ENCODE peak calls at places on chromosomes 13 and 19, in eight cellular contexts. W is hepatocyte, K is coronary artery, O is fibroblast of villous mesenchyme, S is mucosa of descending colon, E is fibroblast of the aortic adventitia, L is BE2C, C is bronchial epithelial cell. P is an unnamed sample.

GRCh38 chr13:62846302-62846701 is 1430.7 kb upstream of the PCDH20 start:
- DNase-seq in W (no peak), K (no peak), O (peak), S (no peak), E (no peak), L (no peak), C (peak), P (no peak)

GRCh38 chr13:74562381-74562780 is 428.2 kb upstream of the KLF12 start:
- DNase-seq in W (no peak), K (no peak), O (no peak), S (no peak), E (no peak), L (no peak), C (no peak), P (no peak)

GRCh38 chr13:19863323-19864017 is at the start of gene ZMYM5:
- DNase-seq in W (peak), K (peak), O (peak), S (peak), E (peak), L (peak), C (peak), P (peak)

GRCh38 chr19:51257471-51257870 is 6.6 kb downstream of the SIGLECL1 start:
- DNase-seq in W (no peak), K (no peak), O (no peak), S (no peak), E (no peak), L (no peak), C (no peak), P (no peak)

GRCh38 chr19:53927745-53928144 is 18.7 kb downstream of the CACNG7 start:
- DNase-seq in W (peak), K (no peak), O (peak), S (no peak), E (peak), L (no peak), C (peak), P (no peak)

GRCh38 chr13:27401210-27401609 is 23.2 kb upstream of the GTF3A start:
- DNase-seq in W (peak), K (no peak), O (no peak), S (peak), E (no peak), L (no peak), C (no peak), P (no peak)

GRCh38 chr19:30226464-30227070 is 145.6 kb upstream of the ZNF536 start:
- DNase-seq in W (peak), K (no peak), O (no peak), S (no peak), E (no peak), L (peak), C (no peak), P (no peak)

GRCh38 chr19:51809787-51810186 is 14.8 kb downstream of the FPR3 start:
- DNase-seq in W (no peak), K (no peak), O (no peak), S (no peak), E (peak), L (no peak), C (no peak), P (no peak)

GRCh38 chr19:48363500-48363809 is 285 bp downstream of the TMEM143 start:
- DNase-seq in W (peak), K (peak), O (no peak), S (peak), E (no peak), L (no peak), C (no peak), P (no peak)

GRCh38 chr19:28435551-28436261 is 777.2 kb downstream of the UQCRFS1 start:
- DNase-seq in W (no peak), K (peak), O (no peak), S (no peak), E (peak), L (no peak), C (no peak), P (no peak)

GRCh38 chr13:48278806-48279205 is 24.7 kb upstream of the RB1 start:
- DNase-seq in W (no peak), K (no peak), O (no peak), S (no peak), E (no peak), L (no peak), C (no peak), P (no peak)

GRCh38 chr13:91045351-91046034 is 302.0 kb upstream of the MIR17HG start:
- DNase-seq in W (peak), K (no peak), O (no peak), S (no peak), E (no peak), L (no peak), C (peak), P (no peak)

GRCh38 chr19:35295792-35296462 is 4.0 kb downstream of the MAG start:
- DNase-seq in W (no peak), K (no peak), O (no peak), S (peak), E (no peak), L (no peak), C (no peak), P (no peak)

GRCh38 chr13:75359266-75359665 is 122.7 kb downstream of the TBC1D4 start:
- DNase-seq in W (no peak), K (no peak), O (peak), S (no peak), E (peak), L (no peak), C (peak), P (no peak)

GRCh38 chr13:75514080-75515040 is 23.3 kb downstream of the COMMD6 start:
- DNase-seq in W (no peak), K (no peak), O (peak), S (no peak), E (peak), L (no peak), C (no peak), P (no peak)

GRCh38 chr13:30125422-30126073 is 181.8 kb downstream of the KATNAL1 start:
- DNase-seq in W (peak), K (no peak), O (peak), S (no peak), E (peak), L (no peak), C (peak), P (no peak)

GRCh38 chr19:56838930-56839664 is 1.4 kb downstream of the PEG3 start:
- DNase-seq in W (no peak), K (peak), O (peak), S (peak), E (no peak), L (peak), C (peak), P (no peak)

GRCh38 chr19:13068064-13068807 is 34.4 kb downstream of the LYL1 start:
- DNase-seq in W (no peak), K (no peak), O (no peak), S (no peak), E (no peak), L (no peak), C (no peak), P (no peak)

GRCh38 chr19:4717966-4718701 is 5.5 kb downstream of the DPP9 start:
- DNase-seq in W (no peak), K (no peak), O (no peak), S (no peak), E (no peak), L (no peak), C (no peak), P (no peak)

GRCh38 chr13:51895906-51896888 is 34.4 kb downstream of the CCDC70 start:
- DNase-seq in W (peak), K (no peak), O (peak), S (no peak), E (peak), L (peak), C (peak), P (no peak)

GRCh38 chr13:69524459-69525155 is 583.0 kb upstream of the ATXN8OS start:
- DNase-seq in W (no peak), K (no peak), O (no peak), S (no peak), E (no peak), L (no peak), C (peak), P (no peak)

GRCh38 chr13:103788061-103788652 is 721.9 kb upstream of the SLC10A2 start:
- DNase-seq in W (peak), K (no peak), O (no peak), S (no peak), E (no peak), L (peak), C (no peak), P (no peak)
- TF ChIP-seq CTCF in W (peak), K (no peak), O (no peak), S (no peak), E (no peak), L (peak), C (no peak), P (peak)

DNA sequence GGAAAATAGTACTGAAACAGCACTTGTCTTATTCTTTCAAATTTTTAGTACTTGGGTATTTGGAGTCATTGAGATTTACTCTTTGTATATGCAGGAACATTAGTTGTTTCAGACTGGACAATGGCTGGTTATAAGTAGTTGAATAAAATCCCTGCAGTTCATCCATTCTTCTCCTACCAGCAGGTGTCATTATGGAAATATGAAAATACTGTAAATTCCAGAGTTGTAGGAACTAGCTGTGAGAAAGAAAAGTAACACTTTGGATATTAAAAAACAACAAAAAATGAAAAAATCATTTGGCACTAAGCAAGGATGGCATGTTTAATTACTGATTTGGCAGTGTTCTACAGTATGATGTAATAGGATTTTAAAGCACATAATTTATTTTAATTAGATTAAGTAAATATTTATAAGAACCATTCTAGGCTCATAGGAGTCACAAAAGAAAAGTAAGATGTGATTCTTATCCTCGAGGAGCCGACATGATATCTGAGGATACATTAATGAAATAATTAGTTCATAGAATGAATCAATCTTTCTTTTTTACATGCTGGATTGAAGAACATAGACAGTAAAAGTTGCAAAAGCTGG is 155.3 kb downstream of the KCNRG start:
- DNase-seq in W (no peak), K (no peak), O (peak), S (no peak), E (peak), L (no peak), C (peak), P (no peak)
- TF ChIP-seq CTCF in W (peak), K (no peak), O (peak), S (no peak), E (peak), L (peak), C (peak), P (peak)

GRCh38 chr13:44874886-44875630 is 114.2 kb downstream of the NUFIP1 start:
- DNase-seq in W (no peak), K (no peak), O (no peak), S (no peak), E (no peak), L (no peak), C (no peak), P (no peak)

GRCh38 chr13:44873486-44873885 is 115.8 kb downstream of the NUFIP1 start:
- DNase-seq in W (no peak), K (no peak), O (no peak), S (no peak), E (peak), L (no peak), C (no peak), P (no peak)

GRCh38 chr13:44874176-44874575 is 115.1 kb downstream of the NUFIP1 start:
- DNase-seq in W (no peak), K (no peak), O (no peak), S (no peak), E (no peak), L (no peak), C (no peak), P (no peak)

GRCh38 chr13:44879452-44880058 is 109.7 kb downstream of the NUFIP1 start:
- DNase-seq in W (peak), K (no peak), O (peak), S (no peak), E (peak), L (no peak), C (peak), P (no peak)

DNA sequence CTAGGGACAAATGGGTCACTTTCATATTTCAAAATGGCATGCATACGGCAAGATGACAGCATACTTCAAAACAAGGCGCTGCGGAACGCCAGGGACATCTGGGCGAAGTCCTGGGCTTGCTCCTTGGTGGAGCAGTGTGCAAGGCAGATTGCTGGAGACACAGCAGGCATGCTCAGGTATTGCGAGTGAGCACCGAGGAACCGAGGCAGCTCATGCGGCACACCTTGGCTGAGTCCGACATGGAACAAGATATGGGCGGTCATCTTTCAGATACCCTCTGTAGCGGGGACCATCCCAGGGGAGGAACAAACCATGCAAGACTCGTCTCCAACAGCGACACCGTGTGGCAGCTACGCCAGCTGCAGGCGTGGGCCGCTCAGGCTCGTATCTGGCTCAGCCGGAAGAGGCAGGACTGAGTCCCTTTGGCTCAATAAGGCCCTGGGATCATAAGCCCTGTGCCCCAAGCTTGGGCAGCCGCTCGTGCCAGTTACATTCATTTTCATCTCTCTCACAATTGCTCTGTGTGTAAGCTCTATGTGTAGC is 112.4 kb downstream of the NUFIP1 start:
- DNase-seq in W (no peak), K (no peak), O (no peak), S (no peak), E (no peak), L (peak), C (no peak), P (no peak)
- TF ChIP-seq CTCF in W (peak), K (no peak), O (peak), S (no peak), E (peak), L (peak), C (peak), P (peak)

GRCh38 chr13:73173160-73173905 is 114.5 kb downstream of the KLF5 start:
- DNase-seq in W (peak), K (no peak), O (no peak), S (no peak), E (no peak), L (no peak), C (peak), P (no peak)

GRCh38 chr13:73171242-73171641 is 112.4 kb downstream of the KLF5 start:
- DNase-seq in W (peak), K (no peak), O (no peak), S (no peak), E (no peak), L (no peak), C (peak), P (no peak)

GRCh38 chr13:73174521-73175010 is 115.8 kb downstream of the KLF5 start:
- DNase-seq in W (no peak), K (no peak), O (no peak), S (no peak), E (no peak), L (no peak), C (no peak), P (no peak)

GRCh38 chr13:73169971-73170370 is 111.2 kb downstream of the KLF5 start:
- DNase-seq in W (no peak), K (no peak), O (no peak), S (no peak), E (no peak), L (no peak), C (peak), P (no peak)

DNA sequence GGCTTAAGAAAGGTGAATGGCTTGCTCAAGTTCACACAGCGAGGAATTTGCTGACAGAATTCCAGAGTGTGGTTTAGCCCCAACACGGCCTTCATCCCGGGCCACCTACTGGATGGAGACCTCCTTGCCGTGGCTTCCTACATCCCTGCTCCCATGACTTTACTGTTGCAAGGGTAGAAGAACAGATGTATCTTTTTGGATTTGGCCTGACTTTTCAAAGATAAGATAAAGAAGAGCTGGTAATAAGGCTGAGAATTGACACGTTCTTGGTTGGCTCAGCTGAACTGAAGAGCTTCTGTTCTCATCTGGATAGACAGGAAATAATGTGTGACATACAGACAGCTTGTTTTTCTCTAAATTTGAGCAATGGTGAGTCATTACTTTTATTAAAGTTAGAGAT is 113.1 kb downstream of the KLF5 start:
- DNase-seq in W (peak), K (no peak), O (peak), S (no peak), E (peak), L (no peak), C (peak), P (no peak)
- TF ChIP-seq CTCF in W (peak), K (no peak), O (no peak), S (no peak), E (no peak), L (no peak), C (no peak), P (no peak)

GRCh38 chr19:10421240-10421948 is 1.1 kb downstream of the PDE4A start:
- DNase-seq in W (no peak), K (no peak), O (no peak), S (no peak), E (no peak), L (no peak), C (no peak), P (no peak)
- TF ChIP-seq CTCF in W (no peak), K (no peak), O (no peak), S (no peak), E (no peak), L (no peak), C (no peak), P (no peak)

GRCh38 chr13:99688776-99689175 is 187.5 kb downstream of the TM9SF2 start:
- DNase-seq in W (no peak), K (no peak), O (no peak), S (no peak), E (no peak), L (no peak), C (no peak), P (no peak)
- TF ChIP-seq CTCF in W (no peak), K (no peak), O (no peak), S (no peak), E (no peak), L (no peak), C (no peak), P (no peak)